ENCODE peak calls at places on chromosomes 11 and 22, in ten cellular contexts. U, W, H, K, M, J, Y, P, C and B are unnamed samples.

GRCh38 chr22:43867839-43868652 is 5.7 kb upstream of the SULT4A1 start:
- DNase-seq in K (no peak), P (peak; percentile 81), W (no peak), U (peak; percentile 44), H (peak; percentile 58), C (peak; percentile 26), M (peak; percentile 63), J (peak; percentile 83), Y (peak; percentile 53), B (peak; percentile 69)

GRCh38 chr11:26088391-26088790 is 243.5 kb upstream of the ANO3 start:
- DNase-seq in J (no peak), C (no peak), H (no peak), Y (peak; percentile 11), P (no peak), U (no peak), W (no peak), K (no peak), M (no peak), B (no peak)

GRCh38 chr11:46846510-46846830 is 390 bp upstream of the CKAP5 start:
- DNase-seq in W (no peak), H (no peak), C (no peak), P (no peak), K (no peak), M (no peak), J (no peak), U (no peak), Y (no peak), B (no peak)

GRCh38 chr11:112280268-112281126 is 19.8 kb upstream of the PLET1 start:
- DNase-seq in W (peak; percentile 63), M (peak; percentile 86), U (peak; percentile 49), C (peak; percentile 74), Y (peak; percentile 79), J (peak; percentile 79), K (peak; percentile 74), H (peak; percentile 77), P (peak; percentile 66), B (peak; percentile 53)

GRCh38 chr11:87358461-87358860 is 320.7 kb downstream of the TMEM135 start:
- DNase-seq in U (no peak), C (no peak), P (no peak), K (no peak), H (no peak), Y (no peak), W (no peak), M (no peak), J (no peak), B (no peak)

GRCh38 chr11:33735166-33735425 is 1.1 kb downstream of the CD59 start:
- DNase-seq in P (no peak), K (no peak), U (no peak), M (peak; percentile 42), H (no peak), C (no peak), Y (no peak), J (no peak), W (no peak), B (no peak)

GRCh38 chr22:36383110-36383581 is 4.6 kb downstream of the MYH9 start:
- DNase-seq in Y (peak; percentile 90), J (no peak), P (no peak), C (peak; percentile 74), W (no peak), H (peak; percentile 78), K (peak; percentile 57), U (no peak), M (no peak), B (no peak)

GRCh38 chr11:46321757-46322156 is 25.5 kb upstream of the DGKZ start:
- DNase-seq in Y (no peak), U (no peak), J (no peak), P (no peak), H (no peak), M (no peak), W (no peak), C (no peak), K (no peak), B (no peak)

GRCh38 chr22:32322986-32323385 is 34.7 kb upstream of the RFPL3 start:
- DNase-seq in W (no peak), M (peak; percentile 8), H (no peak), P (peak; percentile 22), K (no peak), Y (no peak), U (no peak), C (no peak), J (no peak), B (no peak)

GRCh38 chr11:100689141-100689540 is 2.1 kb downstream of the ARHGAP42 start:
- DNase-seq in H (no peak), J (no peak), U (no peak), C (no peak), W (no peak), P (no peak), K (no peak), Y (no peak), M (no peak), B (no peak)

GRCh38 chr11:74926304-74927030 is 22.4 kb downstream of the XRRA1 start:
- DNase-seq in W (no peak), H (no peak), C (peak; percentile 58), P (no peak), M (no peak), J (no peak), U (no peak), K (no peak), Y (peak; percentile 65), B (no peak)